ENCODE peak calls at places on chromosome 5, in five cellular contexts. I is HEK293T; G is NT2/D1; F is stimulated activated naive B cell treated with anti-CD40 and anti-IgM and Interleukin-4, amounts not matched to agents 10 μg/mL and 1 μg/mL and 100 μg/mL, for 72 hours; M is NCI-H460. U is an unnamed sample.

GRCh38 chr5:140012443-140012842 is 30.7 kb downstream of the NRG2 start:
- DNase-seq in I (no peak), G (no peak), F (no peak), M (no peak), U (no peak)

GRCh38 chr5:32443145-32443540 is 1.4 kb downstream of the ZFR start:
- DNase-seq in I (no peak), G (no peak), F (no peak), M (no peak), U (no peak)

GRCh38 chr5:125683669-125684068 is 739.5 kb upstream of the GRAMD2B start:
- DNase-seq in I (no peak), G (no peak), F (no peak), M (no peak), U (no peak)

GRCh38 chr5:134435525-134435924 is 23.8 kb upstream of the CDKN2AIPNL start:
- DNase-seq in I (no peak), G (no peak), F (no peak), M (no peak), U (no peak)

GRCh38 chr5:98796197-98796972 is 22.9 kb downstream of the RGMB start:
- DNase-seq in I (peak; percentile 58), G (peak; percentile 35), F (peak; percentile 45), M (peak; percentile 69), U (peak; percentile 67)

GRCh38 chr5:142753114-142753764 is 16.9 kb upstream of the ARHGAP26 start:
- DNase-seq in I (no peak), G (no peak), F (no peak), M (no peak), U (no peak)

GRCh38 chr5:54792611-54793404 is 192.6 kb downstream of the ESM1 start:
- DNase-seq in I (no peak), G (no peak), F (no peak), M (no peak), U (no peak)

GRCh38 chr5:96861044-96861443 is 15.3 kb upstream of the ERAP2 start:
- DNase-seq in I (no peak), G (no peak), F (no peak), M (no peak), U (no peak)

GRCh38 chr5:103298557-103298956 is 40.0 kb downstream of the MACIR start:
- DNase-seq in I (no peak), G (no peak), F (no peak), M (no peak), U (no peak)

GRCh38 chr5:2910401-2911175 is 159.1 kb upstream of the IRX2 start:
- DNase-seq in I (no peak), G (no peak), F (no peak), M (no peak), U (no peak)

GRCh38 chr5:78497573-78498533 is 137.4 kb downstream of the SCAMP1 start:
- DNase-seq in I (no peak), G (no peak), F (no peak), M (no peak), U (no peak)

GRCh38 chr5:15510816-15511215 is 10.8 kb downstream of the FBXL7 start:
- DNase-seq in I (no peak), G (no peak), F (no peak), M (no peak), U (no peak)

U was measured in endothelial cell.